ENCODE peak calls at places on chromosomes 4 and X, in five cellular contexts. Y, F, G, J and X are unnamed samples.

GRCh38 chr4:1171306-1172227 is 816 bp downstream of the SPON2 start:
- DNase-seq in Y (peak), F (peak), G (no peak), J (no peak), X (no peak)

GRCh38 chr4:81652069-81652478 is 180.4 kb upstream of the RASGEF1B start:
- DNase-seq in Y (no peak), F (no peak), G (no peak), J (no peak), X (no peak)

GRCh38 chrX:130944230-130944629 is 41.2 kb upstream of the ENOX2 start:
- DNase-seq in Y (no peak), F (no peak), G (no peak), J (no peak), X (no peak)

GRCh38 chrX:106912864-106913263 is 7.3 kb upstream of the CLDN2 start:
- DNase-seq in Y (no peak), F (no peak), G (peak), J (no peak), X (no peak)

GRCh38 chr4:56307423-56307822 is 79.9 kb downstream of the AASDH start:
- DNase-seq in Y (no peak), F (no peak), G (peak), J (no peak), X (no peak)

GRCh38 chrX:48966796-48967579 is 4.7 kb downstream of the KCND1 start:
- DNase-seq in Y (no peak), F (no peak), G (peak), J (no peak), X (no peak)

GRCh38 chr4:76665139-76665538 is 230.1 kb downstream of the SHROOM3 start:
- DNase-seq in Y (no peak), F (no peak), G (peak), J (no peak), X (no peak)

GRCh38 chr4:56129431-56129861 is 180.7 kb downstream of the CEP135 start:
- DNase-seq in Y (no peak), F (no peak), G (peak), J (peak), X (no peak)

GRCh38 chr4:161573836-161574235 is 590.0 kb downstream of the FSTL5 start:
- DNase-seq in Y (no peak), F (no peak), G (peak), J (no peak), X (no peak)

GRCh38 chrX:7068939-7069367 is 78.6 kb upstream of the STS start:
- DNase-seq in Y (no peak), F (no peak), G (no peak), J (no peak), X (no peak)

GRCh38 chr4:15241946-15242345 is 185.9 kb upstream of the C1QTNF7 start:
- DNase-seq in Y (no peak), F (no peak), G (no peak), J (no peak), X (no peak)

GRCh38 chr4:4687935-4688727 is 146.3 kb upstream of the STX18 start:
- DNase-seq in Y (no peak), F (no peak), G (no peak), J (no peak), X (no peak)

GRCh38 chr4:152687974-152688599 is 8.3 kb upstream of the TMEM154 start:
- DNase-seq in Y (no peak), F (no peak), G (no peak), J (no peak), X (no peak)

GRCh38 chr4:22458112-22458511 is 57.8 kb downstream of the ADGRA3 start:
- DNase-seq in Y (no peak), F (no peak), G (peak), J (no peak), X (no peak)

GRCh38 chrX:115894087-115894486 is 276.5 kb upstream of the AGTR2 start:
- DNase-seq in Y (no peak), F (no peak), G (peak), J (peak), X (no peak)
- TF ChIP-seq CTCF in Y (no peak), F (no peak), G (peak), J (peak), X (no peak)

GRCh38 chr4:53120801-53121200 is 245.1 kb downstream of the SCFD2 start:
- DNase-seq in Y (no peak), F (no peak), G (no peak), J (no peak), X (no peak)

GRCh38 chr4:53116959-53117358 is 248.9 kb downstream of the SCFD2 start:
- DNase-seq in Y (no peak), F (no peak), G (no peak), J (no peak), X (no peak)

GRCh38 chr4:53121304-53121865 is 244.5 kb downstream of the SCFD2 start:
- DNase-seq in Y (no peak), F (no peak), G (no peak), J (no peak), X (no peak)

GRCh38 chr4:53118676-53119075 is 247.2 kb downstream of the SCFD2 start:
- DNase-seq in Y (no peak), F (no peak), G (no peak), J (no peak), X (no peak)

DNA sequence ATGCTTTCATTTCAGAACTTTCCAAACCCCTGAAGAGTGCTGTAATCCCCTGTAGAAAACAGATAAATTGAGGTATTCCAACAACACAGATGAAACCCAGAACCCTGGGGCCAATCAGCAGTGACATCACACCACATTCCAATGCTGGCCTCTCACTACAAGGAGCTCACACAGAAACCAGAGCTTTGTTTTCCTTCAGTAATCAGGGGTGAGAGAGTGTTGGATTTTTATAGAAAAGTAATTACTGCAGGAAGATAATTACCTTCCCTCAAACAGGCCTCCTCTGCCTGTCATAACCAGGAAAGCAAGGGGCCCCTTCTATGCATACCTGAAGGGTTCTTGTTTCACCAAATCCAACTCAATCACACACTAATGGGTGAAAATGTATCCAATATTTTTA is 246.2 kb downstream of the SCFD2 start:
- DNase-seq in Y (no peak), F (no peak), G (no peak), J (no peak), X (peak)
- H3K27ac ChIP-seq in Y (no peak), F (peak), G (no peak), J (no peak), X (peak)

GRCh38 chr4:40437741-40438383 is 102.7 kb downstream of the CHRNA9 start:
- DNase-seq in Y (no peak), F (no peak), G (no peak), J (no peak), X (no peak)
- TF ChIP-seq CTCF in Y (no peak), F (no peak), G (no peak), J (no peak), X (no peak)

GRCh38 chr4:16827762-16828724 is 70.4 kb downstream of the LDB2 start:
- DNase-seq in Y (no peak), F (no peak), G (no peak), J (peak), X (no peak)
- H3K27ac ChIP-seq in Y (peak), F (no peak), G (no peak), J (no peak), X (no peak)

GRCh38 chr4:165112258-165113156 is at the start of gene TMEM192:
- DNase-seq in Y (peak), F (peak), G (peak), J (peak), X (peak)
- TF ChIP-seq CTCF in Y (no peak), F (peak), G (peak), J (peak), X (peak)

DNA sequence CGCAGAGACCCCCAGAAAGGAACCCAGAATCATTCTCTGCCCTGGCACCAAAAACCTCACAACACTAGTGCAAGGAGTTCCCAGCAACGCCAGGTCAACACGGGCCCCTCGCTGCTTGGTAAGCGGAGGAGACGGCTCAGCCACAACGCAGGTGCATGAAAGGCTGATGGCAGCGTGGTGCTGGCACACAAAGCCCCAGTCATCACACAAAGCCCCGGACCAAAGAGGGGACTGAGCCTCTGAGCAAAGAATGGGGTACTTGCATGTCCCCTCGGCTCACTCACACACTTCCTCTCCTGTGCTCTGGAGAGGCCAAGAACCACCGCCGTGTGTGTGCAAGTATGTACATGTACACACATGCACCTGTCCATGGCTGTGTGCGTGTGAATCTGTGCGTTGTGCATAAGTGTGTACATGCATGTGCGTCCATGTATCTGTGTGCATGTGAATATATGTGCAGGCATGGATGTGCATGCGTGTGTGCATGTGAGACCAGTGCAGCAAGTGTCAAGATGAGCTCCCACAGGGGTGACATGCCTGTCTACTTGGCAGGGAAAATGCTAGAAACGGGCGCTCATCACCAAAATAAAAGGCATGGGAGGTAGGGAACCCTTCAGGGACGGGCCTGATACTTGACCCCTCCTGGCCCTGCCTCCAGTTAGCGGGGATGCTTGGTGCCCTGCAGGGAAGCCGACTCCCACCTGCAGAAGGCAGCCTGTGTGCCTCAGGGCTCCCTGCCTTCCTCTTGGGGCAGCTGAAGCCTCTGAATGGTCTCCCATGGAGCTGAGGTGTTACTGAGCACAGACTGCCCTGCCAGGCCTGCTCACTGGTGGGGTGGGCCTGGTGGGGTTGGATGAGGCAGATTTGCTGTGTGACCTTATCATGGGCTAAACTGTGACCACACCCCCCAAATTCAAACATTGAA is 60.4 kb downstream of the ZFYVE28 start:
- DNase-seq in Y (no peak), F (no peak), G (no peak), J (no peak), X (no peak)
- H3K27ac ChIP-seq in Y (no peak), F (no peak), G (no peak), J (no peak), X (no peak)

GRCh38 chr4:53800741-53801140 is 209.5 kb upstream of the LNX1 start:
- DNase-seq in Y (no peak), F (no peak), G (no peak), J (no peak), X (no peak)

GRCh38 chr4:53801373-53801772 is 210.1 kb upstream of the LNX1 start:
- DNase-seq in Y (no peak), F (no peak), G (peak), J (no peak), X (no peak)

GRCh38 chr4:53802500-53802899 is 211.2 kb upstream of the LNX1 start:
- DNase-seq in Y (no peak), F (no peak), G (peak), J (no peak), X (no peak)

GRCh38 chr4:53805291-53805690 is 214.0 kb upstream of the LNX1 start:
- DNase-seq in Y (no peak), F (no peak), G (no peak), J (no peak), X (no peak)

DNA sequence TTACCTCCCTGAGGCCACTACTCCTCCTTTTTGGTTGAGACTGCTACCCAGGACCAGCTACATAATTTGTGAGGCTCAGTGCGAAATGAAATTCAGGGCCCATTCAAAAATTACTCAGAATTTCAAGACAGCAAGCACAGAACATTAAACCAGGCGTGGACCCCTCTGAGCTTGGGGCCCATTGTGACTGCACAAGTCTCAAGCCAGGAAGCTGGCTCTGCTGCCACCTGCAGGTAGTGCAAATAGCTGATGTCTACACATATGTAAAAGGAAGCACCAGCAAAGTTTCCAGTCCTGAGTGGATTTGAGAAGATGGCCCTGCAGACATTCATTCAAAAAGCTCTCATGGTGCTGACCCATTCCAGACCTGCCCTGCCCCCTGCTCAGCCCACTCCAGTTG is 213.4 kb upstream of the LNX1 start:
- DNase-seq in Y (no peak), F (no peak), G (peak), J (peak), X (no peak)
- TF ChIP-seq CTCF in Y (no peak), F (no peak), G (peak), J (peak), X (peak)

GRCh38 chr4:140150886-140151699 is 2.9 kb downstream of the MAML3 start:
- DNase-seq in Y (peak), F (peak), G (peak), J (peak), X (peak)

GRCh38 chr4:140151700-140152014 is 2.3 kb downstream of the MAML3 start:
- DNase-seq in Y (peak), F (peak), G (peak), J (peak), X (no peak)

GRCh38 chr4:140153419-140153743 is 603 bp downstream of the MAML3 start:
- DNase-seq in Y (no peak), F (no peak), G (no peak), J (no peak), X (no peak)

GRCh38 chr4:140152760-140153418 is 1.1 kb downstream of the MAML3 start:
- DNase-seq in Y (peak), F (peak), G (peak), J (peak), X (no peak)

GRCh38 chr4:140152015-140152703 is 1.8 kb downstream of the MAML3 start:
- DNase-seq in Y (peak), F (no peak), G (peak), J (peak), X (no peak)
- H3K27ac ChIP-seq in Y (peak), F (peak), G (peak), J (no peak), X (peak)